ENCODE peak calls at places on chromosomes 1 and 21, in five cellular contexts. H is coronary artery, T is uterus, C is NT2/D1, E is sigmoid colon. I is an unnamed sample.
A peak's percentile ranks its signal among the peaks of the same experiment; 100 is the strongest.

GRCh38 chr21:45130324-45130774 is 56.0 kb downstream of the ADARB1 start:
- DNase-seq in H (no peak), E (peak; percentile 85), T (peak; percentile 57), C (no peak), I (no peak)

GRCh38 chr1:169117014-169117413 is 10.5 kb downstream of the ATP1B1 start:
- DNase-seq in H (no peak), T (no peak), E (no peak), C (no peak), I (no peak)

GRCh38 chr1:205766038-205766437 is 9.2 kb downstream of the RAB29 start:
- DNase-seq in T (no peak), E (no peak), H (no peak), C (no peak), I (no peak)

GRCh38 chr1:105830614-105831146 is 1225.8 kb upstream of the PRMT6 start:
- DNase-seq in T (no peak), E (no peak), H (no peak), C (no peak), I (no peak)

GRCh38 chr1:217274416-217274815 is 356.5 kb downstream of the GPATCH2 start:
- DNase-seq in T (no peak), C (no peak), H (no peak), E (no peak), I (no peak)

GRCh38 chr1:181190362-181191035 is 102.0 kb downstream of the IER5 start:
- DNase-seq in C (no peak), T (no peak), E (no peak), H (no peak), I (peak; percentile 62)

GRCh38 chr1:207052736-207053545 is at the start of gene PFKFB2:
- DNase-seq in E (peak; percentile 98), C (peak; percentile 100), T (peak; percentile 93), H (peak; percentile 97), I (peak; percentile 100)

GRCh38 chr1:228487336-228488106 is at the start of gene RNF187:
- DNase-seq in C (no peak), H (no peak), T (peak; percentile 91), E (peak; percentile 93), I (peak; percentile 65)

GRCh38 chr1:207140536-207140935 is 36.5 kb downstream of the C4BPA start:
- DNase-seq in T (no peak), C (no peak), H (no peak), E (no peak), I (no peak)

GRCh38 chr1:202214089-202214843 is 20.7 kb downstream of the LGR6 start:
- DNase-seq in C (no peak), H (no peak), T (no peak), E (no peak), I (peak; percentile 83)
- H3K4me3 ChIP-seq in C (peak overlapping the region; percentile 42), H (peak overlapping the region; percentile 73), T (no peak overlapping the region), E (peak overlapping the region; percentile 12), I (peak overlapping the region; percentile 73)

DNA sequence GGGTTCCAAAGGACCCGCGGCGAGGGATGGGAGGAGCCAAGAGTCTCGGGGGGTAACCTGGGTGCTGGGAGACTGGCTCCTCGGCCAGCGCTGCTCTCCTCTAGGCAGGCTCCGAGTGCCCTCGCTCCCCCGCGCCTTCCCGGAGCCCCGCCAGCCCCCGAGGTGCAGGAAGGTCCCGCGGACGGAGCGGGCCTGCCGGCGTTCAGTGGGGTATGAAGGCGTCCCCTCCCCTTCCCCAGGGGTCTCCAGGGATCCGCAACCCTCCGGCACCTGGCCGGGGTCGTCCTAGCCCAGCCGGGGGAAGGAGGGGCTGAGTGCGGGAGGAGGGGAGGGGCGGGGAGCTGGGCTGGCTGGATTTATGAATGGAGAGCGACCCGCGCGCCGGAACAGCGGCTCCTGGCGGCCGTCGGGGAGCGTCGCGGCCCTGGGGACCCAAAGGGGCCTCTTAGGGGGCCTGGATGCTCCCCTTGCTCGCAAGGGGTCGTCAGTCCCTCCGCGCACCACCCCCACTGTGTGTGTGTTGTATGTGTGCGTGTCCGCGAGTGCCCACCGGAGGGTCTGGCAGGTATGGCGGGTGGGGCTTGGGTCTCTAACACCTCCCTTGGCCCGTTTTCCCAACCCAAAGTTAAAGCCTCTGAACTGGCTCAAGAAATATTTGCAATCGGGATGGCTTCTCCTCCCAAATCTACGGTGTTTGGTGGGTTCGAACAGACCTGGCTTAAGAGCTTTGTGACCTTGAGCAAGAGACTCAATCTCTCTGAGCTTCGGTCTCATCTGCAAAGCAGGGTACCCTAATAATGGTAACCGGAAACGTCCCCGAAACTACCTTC is 643 bp downstream of the HCRTR1 start:
- DNase-seq in C (peak; percentile 74), H (peak; percentile 74), T (peak; percentile 35), E (no peak), I (peak; percentile 91)
- H3K4me3 ChIP-seq in C (peak overlapping the region; percentile 54), H (peak overlapping the region; percentile 75), T (peak overlapping the region; percentile 48), E (peak overlapping the region; percentile 40), I (peak overlapping the region; percentile 81)

GRCh38 chr1:192968323-192968722 is 90.8 kb downstream of the UCHL5 start:
- DNase-seq in H (no peak), E (no peak), C (no peak), T (no peak), I (no peak)
- H3K4me3 ChIP-seq in H (no peak overlapping the region), E (no peak overlapping the region), C (no peak overlapping the region), T (no peak overlapping the region), I (no peak overlapping the region)

DNA sequence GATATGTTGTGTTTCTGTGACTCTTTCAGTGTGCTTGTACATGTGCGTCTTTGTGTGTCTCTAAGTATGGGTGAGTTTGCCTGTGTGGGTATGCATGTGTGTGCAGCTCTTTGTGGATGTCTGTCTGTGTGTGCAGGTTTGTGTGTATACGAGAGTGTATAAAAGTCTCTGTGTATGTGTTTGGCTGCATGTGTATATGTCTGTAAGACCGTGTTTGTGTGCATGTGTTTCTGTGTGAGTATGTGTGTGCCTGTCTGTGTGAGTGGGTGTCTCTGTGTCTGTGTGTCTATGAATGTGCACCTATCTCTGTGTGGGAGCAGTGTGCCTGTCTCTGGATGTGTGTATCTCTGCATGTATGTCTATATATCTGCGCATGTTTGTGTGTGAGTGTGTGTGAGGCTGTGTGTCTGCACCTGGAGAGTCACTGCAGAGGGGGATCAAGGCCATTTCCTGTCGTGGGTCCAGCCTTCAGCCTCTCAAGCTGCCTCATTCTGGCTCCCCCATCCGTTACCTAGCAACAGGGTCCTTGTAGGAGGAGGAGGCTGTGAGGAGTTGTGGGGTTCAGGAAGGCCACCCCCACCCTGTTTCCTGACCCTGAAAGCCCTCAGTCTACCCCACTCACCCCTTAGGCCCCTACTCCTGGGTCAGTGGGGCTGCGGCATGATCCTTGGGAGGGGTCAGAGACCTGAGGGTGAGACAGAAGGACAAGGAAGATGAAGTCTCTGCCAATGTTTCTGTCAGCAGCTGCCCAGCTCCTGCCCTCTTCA is 10.3 kb downstream of the FGR start:
- DNase-seq in E (no peak), T (no peak), C (no peak), H (no peak), I (peak; percentile 51)
- H3K4me3 ChIP-seq in E (no peak overlapping the region), T (no peak overlapping the region), C (no peak overlapping the region), H (no peak overlapping the region), I (no peak overlapping the region)

GRCh38 chr1:156433602-156434001 is 64.6 kb downstream of the RHBG start:
- DNase-seq in T (no peak), E (no peak), C (no peak), H (no peak), I (peak; percentile 68)

GRCh38 chr1:156437054-156437453 is 63.5 kb downstream of the MEF2D start:
- DNase-seq in E (no peak), C (no peak), T (no peak), H (no peak), I (no peak)

GRCh38 chr1:156436319-156437043 is 64.1 kb downstream of the MEF2D start:
- DNase-seq in E (no peak), T (no peak), C (no peak), H (no peak), I (peak; percentile 78)

GRCh38 chr1:156435551-156436318 is 64.8 kb downstream of the MEF2D start:
- DNase-seq in T (no peak), E (no peak), H (no peak), C (no peak), I (peak; percentile 72)

DNA sequence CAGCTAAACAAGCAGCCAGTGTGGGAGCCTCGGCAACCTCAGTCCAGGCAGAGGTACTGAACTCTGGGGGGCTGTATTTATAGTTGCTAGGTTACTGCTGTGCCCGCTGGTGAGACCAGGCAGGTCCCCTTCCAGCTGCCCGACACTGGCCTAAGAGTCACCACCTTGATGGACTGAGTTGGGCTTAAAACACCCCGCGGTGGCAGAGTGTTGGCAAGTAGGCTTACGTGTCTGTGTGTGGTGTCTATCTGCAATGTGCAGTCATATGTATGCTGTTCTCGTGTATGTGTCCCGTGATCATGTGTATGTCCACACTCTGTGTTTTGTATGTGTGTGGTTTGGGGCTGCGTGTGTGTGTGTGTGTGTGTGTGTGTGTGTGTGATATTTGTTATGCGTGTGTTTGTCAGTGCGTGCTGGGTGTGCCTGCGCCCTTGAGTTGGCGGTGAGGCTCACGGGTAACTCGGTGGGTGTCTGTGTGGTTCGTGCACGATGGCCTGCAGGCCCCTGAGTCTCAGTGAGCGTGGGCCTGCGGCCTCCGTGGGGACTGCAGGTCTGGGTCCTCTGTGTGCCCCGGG is 65.5 kb downstream of the MEF2D start:
- DNase-seq in C (no peak), E (no peak), H (no peak), T (no peak), I (no peak)
- H3K4me3 ChIP-seq in C (no peak overlapping the region), E (peak overlapping the region; percentile 34), H (peak overlapping the region; percentile 65), T (no peak overlapping the region), I (no peak overlapping the region)

GRCh38 chr21:15624646-15625045 is 105.1 kb upstream of the USP25 start:
- DNase-seq in H (no peak), T (no peak), C (no peak), E (no peak), I (no peak)

GRCh38 chr21:15617968-15618367 is 111.8 kb upstream of the USP25 start:
- DNase-seq in T (no peak), C (no peak), H (no peak), E (no peak), I (no peak)

GRCh38 chr21:15625363-15625762 is 104.4 kb upstream of the USP25 start:
- DNase-seq in C (no peak), E (no peak), H (no peak), T (no peak), I (no peak)

GRCh38 chr21:15616864-15617574 is 112.8 kb upstream of the USP25 start:
- DNase-seq in H (no peak), E (no peak), C (no peak), T (peak; percentile 34), I (no peak)

DNA sequence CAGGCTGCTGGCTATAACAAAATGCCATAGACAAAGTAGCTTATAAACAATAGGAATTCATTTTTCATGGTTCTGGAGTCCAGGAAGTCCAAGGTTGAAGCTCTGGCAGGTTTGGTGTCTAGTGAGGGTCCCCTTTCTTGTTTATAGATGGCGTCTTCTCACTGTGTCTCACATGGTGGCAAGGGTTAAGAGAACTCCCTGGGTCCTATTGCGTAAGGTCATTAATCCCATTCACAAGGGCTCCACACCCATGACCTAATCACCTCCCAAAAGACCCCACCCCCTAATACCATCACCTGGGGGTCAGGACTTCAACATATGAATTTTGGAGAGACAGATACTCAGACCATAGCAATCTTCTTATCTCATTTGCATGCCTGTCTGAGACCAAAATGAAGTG is 108.9 kb upstream of the USP25 start:
- DNase-seq in T (no peak), C (no peak), E (no peak), H (no peak), I (no peak)
- H3K4me3 ChIP-seq in T (no peak overlapping the region), C (no peak overlapping the region), E (no peak overlapping the region), H (no peak overlapping the region), I (no peak overlapping the region)

DNA sequence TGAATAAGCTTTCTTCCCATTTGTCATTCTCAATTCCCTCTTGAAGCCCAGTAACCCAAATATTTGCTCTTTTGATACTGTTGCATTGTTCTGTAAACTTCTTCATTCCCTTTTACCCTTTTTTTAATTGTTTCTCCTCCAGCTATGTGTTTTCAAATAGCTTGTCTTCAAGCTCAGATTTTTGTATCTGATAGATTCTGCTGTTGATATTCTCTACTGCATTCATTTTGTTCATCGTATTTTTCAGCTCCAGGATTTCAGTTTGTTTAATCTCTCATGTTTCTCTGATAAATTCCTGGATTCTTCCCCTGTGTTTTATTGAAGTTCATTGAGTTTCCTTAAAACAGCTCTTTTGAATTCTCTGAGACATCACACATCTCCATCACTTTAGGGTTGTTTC is 51.8 kb downstream of the PKN2 start:
- DNase-seq in C (no peak), E (no peak), H (no peak), T (no peak), I (no peak)
- H3K4me3 ChIP-seq in C (no peak overlapping the region), E (no peak overlapping the region), H (no peak overlapping the region), T (no peak overlapping the region), I (peak overlapping the region; percentile 57)